ENCODE peak calls at places on chromosomes 7 and 10, in five cellular contexts. P, Y, C, Q and T are unnamed samples.

GRCh38 chr7:51033722-51034530 is 251.2 kb upstream of the GRB10 start:
- DNase-seq in P (no peak), Q (no peak), Y (no peak), C (no peak), T (no peak)

GRCh38 chr7:121081327-121081936 is 92.9 kb downstream of the CPED1 start:
- DNase-seq in C (peak; percentile 43), Y (no peak), Q (no peak), P (no peak), T (no peak)

GRCh38 chr10:125449571-125449970 is 233.4 kb downstream of the TEX36 start:
- DNase-seq in Y (no peak), C (no peak), Q (no peak), P (no peak), T (no peak)

GRCh38 chr7:143504215-143504936 is 26.7 kb downstream of the TAS2R41 start:
- DNase-seq in P (no peak), Q (no peak), C (no peak), Y (no peak), T (no peak)

GRCh38 chr10:76396126-76396525 is 964.7 kb downstream of the LRMDA start:
- DNase-seq in C (no peak), Y (no peak), P (no peak), Q (no peak), T (no peak)

GRCh38 chr10:7529638-7530037 is 118.8 kb upstream of the SFMBT2 start:
- DNase-seq in C (peak; percentile 32), Q (no peak), Y (peak; percentile 39), P (peak; percentile 29), T (peak; percentile 44)

GRCh38 chr10:104350146-104350635 is 3.4 kb upstream of the CFAP58 start:
- DNase-seq in Q (no peak), P (no peak), Y (no peak), C (peak; percentile 70), T (no peak)

GRCh38 chr7:135510603-135511183 is 791 bp upstream of the CNOT4 start:
- DNase-seq in Y (no peak), P (no peak), C (peak; percentile 3), Q (no peak), T (no peak)

GRCh38 chr10:72263613-72264241 is 10.0 kb upstream of the DDIT4 start:
- DNase-seq in P (no peak), Y (peak; percentile 46), Q (peak; percentile 77), C (no peak), T (no peak)

GRCh38 chr7:69801729-69802688 is 203.7 kb downstream of the AUTS2 start:
- DNase-seq in C (no peak), Q (no peak), P (no peak), Y (no peak), T (no peak)

GRCh38 chr7:144565586-144565985 is 162.1 kb upstream of the NOBOX start:
- DNase-seq in Y (no peak), P (no peak), Q (no peak), C (peak; percentile 2), T (no peak)

GRCh38 chr7:121510858-121511482 is 114.9 kb upstream of the FAM3C start:
- DNase-seq in Q (no peak), Y (no peak), C (peak; percentile 59), P (no peak), T (no peak)

GRCh38 chr10:78556700-78557432 is 511.9 kb upstream of the ZMIZ1 start:
- DNase-seq in Q (no peak), C (no peak), Y (no peak), P (no peak), T (no peak)

GRCh38 chr10:99569971-99570370 is 37.2 kb downstream of the NKX2-3 start:
- DNase-seq in P (no peak), Q (no peak), Y (no peak), C (no peak), T (no peak)

GRCh38 chr7:106327538-106328481 is 43.0 kb upstream of the NAMPT start:
- DNase-seq in Y (no peak), Q (no peak), C (no peak), P (no peak), T (no peak)

GRCh38 chr7:115217373-115217772 is 295.5 kb downstream of the MDFIC start:
- DNase-seq in Q (no peak), C (no peak), P (no peak), Y (no peak), T (no peak)
- TF ChIP-seq CTCF in Q (no peak), C (no peak), P (no peak), Y (no peak), T (no peak)

GRCh38 chr10:17375936-17376584 is 78.3 kb downstream of the ST8SIA6 start:
- DNase-seq in Q (no peak), Y (peak; percentile 45), P (peak; percentile 23), C (peak; percentile 15), T (peak; percentile 57)
- TF ChIP-seq CTCF in Q (no peak), Y (peak; percentile 71), P (peak; percentile 63), C (peak; percentile 68), T (peak; percentile 67)

GRCh38 chr7:148286150-148286549 is 304.4 kb upstream of the C7orf33 start:
- DNase-seq in Q (no peak), P (no peak), C (peak; percentile 48), Y (no peak), T (peak; percentile 25)
- TF ChIP-seq CTCF in Q (no peak), P (peak; percentile 68), C (peak; percentile 68), Y (peak; percentile 77), T (no peak)

GRCh38 chr7:25358831-25359350 is 130.6 kb upstream of the NPVF start:
- DNase-seq in Q (no peak), P (no peak), Y (no peak), C (no peak), T (no peak)

GRCh38 chr7:25361388-25361787 is 133.1 kb upstream of the NPVF start:
- DNase-seq in P (no peak), C (no peak), Q (no peak), Y (no peak), T (no peak)

GRCh38 chr7:25361863-25362262 is 133.6 kb upstream of the NPVF start:
- DNase-seq in P (no peak), Y (no peak), Q (no peak), C (no peak), T (no peak)

GRCh38 chr7:25359471-25360059 is 131.3 kb upstream of the NPVF start:
- DNase-seq in Q (no peak), P (no peak), C (peak; percentile 4), Y (no peak), T (no peak)

GRCh38 chr7:25360471-25360870 is 132.2 kb upstream of the NPVF start:
- DNase-seq in Y (no peak), P (no peak), C (no peak), Q (no peak), T (no peak)
- TF ChIP-seq CTCF in Y (no peak), P (no peak), C (no peak), Q (no peak), T (no peak)

GRCh38 chr7:41315764-41316163 is 387.1 kb downstream of the INHBA start:
- DNase-seq in P (no peak), Y (no peak), C (peak; percentile 11), Q (no peak), T (no peak)
- TF ChIP-seq CTCF in P (peak; percentile 80), Y (no peak), C (peak; percentile 50), Q (no peak), T (no peak)

GRCh38 chr7:134108803-134109202 is 18.3 kb upstream of the LRGUK start:
- DNase-seq in Y (no peak), P (no peak), C (no peak), Q (no peak), T (no peak)
- TF ChIP-seq CTCF in Y (peak; percentile 31), P (no peak), C (no peak), Q (no peak), T (no peak)

GRCh38 chr7:2806571-2806970 is 37.5 kb downstream of the GNA12 start:
- DNase-seq in Q (no peak), C (no peak), P (no peak), Y (no peak), T (no peak)

GRCh38 chr7:2803755-2804154 is 40.4 kb downstream of the GNA12 start:
- DNase-seq in Q (no peak), P (no peak), Y (no peak), C (no peak), T (no peak)

GRCh38 chr7:2807455-2807845 is 36.7 kb downstream of the GNA12 start:
- DNase-seq in C (no peak), Y (no peak), Q (no peak), P (no peak), T (no peak)

GRCh38 chr7:2804227-2804763 is 39.8 kb downstream of the GNA12 start:
- DNase-seq in Q (no peak), Y (no peak), C (no peak), P (no peak), T (no peak)

DNA sequence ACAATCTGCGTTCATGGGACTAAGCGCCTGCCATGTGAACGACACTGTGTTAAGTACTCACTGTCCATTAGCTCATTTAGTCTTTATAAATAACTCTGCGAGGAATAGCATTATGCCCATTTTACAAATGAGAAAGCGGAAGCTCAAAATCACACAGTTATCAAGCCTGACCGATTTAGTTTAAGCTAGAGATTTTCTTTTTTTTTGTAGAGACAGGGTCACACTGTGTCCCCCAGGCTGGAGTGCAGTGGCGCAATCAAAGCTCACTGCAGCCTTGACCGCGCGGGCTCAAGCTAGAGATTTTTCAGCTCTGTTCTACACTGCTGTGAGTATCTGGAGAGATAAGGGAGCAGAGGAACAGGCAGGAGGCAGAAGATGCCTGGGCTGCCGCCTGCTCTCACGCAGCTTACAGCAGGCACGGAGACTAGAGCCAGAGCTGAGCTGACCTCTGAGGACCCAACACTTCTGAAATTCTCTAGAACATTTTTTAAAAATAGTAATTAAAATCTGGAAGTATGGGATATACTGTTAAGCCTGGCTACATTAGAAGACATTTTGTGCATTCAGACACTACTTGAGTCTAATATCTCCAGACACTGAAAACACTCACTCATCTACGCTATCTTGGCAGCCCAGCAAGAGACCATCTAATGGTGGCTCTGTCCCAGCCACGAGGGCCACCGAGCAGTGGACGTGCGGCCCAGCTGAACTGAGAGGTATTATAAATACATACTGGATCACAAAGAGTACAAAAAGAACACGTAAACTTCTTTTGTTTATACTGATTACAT is 38.7 kb downstream of the GNA12 start:
- DNase-seq in Y (no peak), C (no peak), P (no peak), Q (no peak), T (no peak)
- TF ChIP-seq CTCF in Y (no peak), C (no peak), P (no peak), Q (no peak), T (no peak)